ENCODE peak calls at places on chromosomes 13 and 19, in nine cellular contexts. One of them, this sample, is unnamed.

GRCh38 chr13:113216165-113217056 is 7.0 kb downstream of the CUL4A start:
- DNase-seq in astrocyte of the cerebellum: no peak
- DNase-seq in neural progenitor cell: peak
- DNase-seq in foreskin keratinocyte: peak
- DNase-seq in neural crest cell: no peak
- DNase-seq in foreskin fibroblast: peak
- DNase-seq in heart right ventricle: no peak
- DNase-seq in fibroblast of mammary gland: peak
- DNase-seq in A549: no peak
- DNase-seq in this sample: no peak

GRCh38 chr19:47020992-47021496 is 1.4 kb downstream of the NPAS1 start:
- DNase-seq in neural crest cell: no peak
- DNase-seq in fibroblast of mammary gland: no peak
- DNase-seq in foreskin fibroblast: peak
- DNase-seq in heart right ventricle: peak
- DNase-seq in foreskin keratinocyte: no peak
- DNase-seq in neural progenitor cell: peak
- DNase-seq in astrocyte of the cerebellum: no peak
- DNase-seq in A549: no peak
- DNase-seq in this sample: no peak

GRCh38 chr19:3459322-3459881 is 20.9 kb downstream of the SMIM24 start:
- DNase-seq in A549: peak
- DNase-seq in astrocyte of the cerebellum: peak
- DNase-seq in fibroblast of mammary gland: peak
- DNase-seq in foreskin keratinocyte: no peak
- DNase-seq in foreskin fibroblast: peak
- DNase-seq in neural crest cell: no peak
- DNase-seq in neural progenitor cell: no peak
- DNase-seq in heart right ventricle: peak
- DNase-seq in this sample: no peak

GRCh38 chr13:50236898-50237318 is 221.7 kb downstream of the KCNRG start:
- DNase-seq in neural progenitor cell: no peak
- DNase-seq in foreskin fibroblast: no peak
- DNase-seq in heart right ventricle: no peak
- DNase-seq in foreskin keratinocyte: no peak
- DNase-seq in fibroblast of mammary gland: peak
- DNase-seq in A549: no peak
- DNase-seq in neural crest cell: no peak
- DNase-seq in astrocyte of the cerebellum: peak
- DNase-seq in this sample: no peak

GRCh38 chr19:58034476-58034790 is 608 bp downstream of the ZSCAN1 start:
- DNase-seq in neural progenitor cell: peak
- DNase-seq in A549: no peak
- DNase-seq in neural crest cell: no peak
- DNase-seq in foreskin keratinocyte: no peak
- DNase-seq in astrocyte of the cerebellum: no peak
- DNase-seq in foreskin fibroblast: no peak
- DNase-seq in heart right ventricle: no peak
- DNase-seq in fibroblast of mammary gland: no peak
- DNase-seq in this sample: no peak

GRCh38 chr19:48183356-48183755 is 12.9 kb downstream of the ZSWIM9 start:
- DNase-seq in A549: no peak
- DNase-seq in fibroblast of mammary gland: no peak
- DNase-seq in heart right ventricle: no peak
- DNase-seq in foreskin keratinocyte: no peak
- DNase-seq in neural crest cell: no peak
- DNase-seq in foreskin fibroblast: no peak
- DNase-seq in astrocyte of the cerebellum: no peak
- DNase-seq in neural progenitor cell: no peak
- DNase-seq in this sample: no peak

GRCh38 chr19:3131168-3131567 is 4.7 kb upstream of the GNA15 start:
- DNase-seq in A549: no peak
- DNase-seq in astrocyte of the cerebellum: no peak
- DNase-seq in foreskin fibroblast: no peak
- DNase-seq in neural progenitor cell: no peak
- DNase-seq in neural crest cell: no peak
- DNase-seq in foreskin keratinocyte: no peak
- DNase-seq in fibroblast of mammary gland: no peak
- DNase-seq in heart right ventricle: no peak
- DNase-seq in this sample: no peak

GRCh38 chr19:55467236-55468053 is 2.9 kb upstream of the C19orf85 start:
- DNase-seq in neural crest cell: peak
- DNase-seq in foreskin fibroblast: peak
- DNase-seq in heart right ventricle: peak
- DNase-seq in astrocyte of the cerebellum: no peak
- DNase-seq in fibroblast of mammary gland: peak
- DNase-seq in neural progenitor cell: peak
- DNase-seq in foreskin keratinocyte: no peak
- DNase-seq in A549: peak
- DNase-seq in this sample: peak

GRCh38 chr13:76812971-76813691 is 73.1 kb downstream of the KCTD12 start:
- DNase-seq in neural crest cell: no peak
- DNase-seq in A549: no peak
- DNase-seq in foreskin fibroblast: peak
- DNase-seq in heart right ventricle: peak
- DNase-seq in foreskin keratinocyte: no peak
- DNase-seq in astrocyte of the cerebellum: no peak
- DNase-seq in fibroblast of mammary gland: peak
- DNase-seq in neural progenitor cell: no peak
- DNase-seq in this sample: no peak

DNA sequence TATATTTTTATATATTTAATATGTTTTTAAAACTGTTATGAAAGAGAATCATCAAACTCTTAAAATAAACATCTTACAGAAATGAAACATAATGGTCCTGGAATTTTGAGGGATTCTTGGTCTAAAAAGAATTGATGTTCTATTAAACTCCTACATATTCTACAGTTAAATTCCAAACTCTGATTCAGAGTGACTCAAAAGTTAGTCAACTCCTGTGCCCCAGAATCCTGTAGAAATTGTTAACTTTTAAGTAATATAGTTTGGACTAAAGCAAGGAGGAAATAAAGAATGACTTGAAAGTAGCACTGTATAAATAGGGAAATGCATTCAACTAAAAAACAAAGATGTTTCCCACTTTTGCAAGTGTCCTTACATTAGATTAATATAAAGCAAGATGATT is 47.7 kb downstream of the FNDC3A start:
- DNase-seq in heart right ventricle: no peak
- DNase-seq in A549: no peak
- DNase-seq in astrocyte of the cerebellum: peak
- DNase-seq in foreskin fibroblast: peak
- DNase-seq in neural crest cell: no peak
- DNase-seq in foreskin keratinocyte: peak
- DNase-seq in fibroblast of mammary gland: peak
- DNase-seq in neural progenitor cell: no peak
- DNase-seq in this sample: no peak
- TF ChIP-seq CTCF in heart right ventricle: no peak
- TF ChIP-seq CTCF in A549: no peak
- TF ChIP-seq CTCF in astrocyte of the cerebellum: no peak
- TF ChIP-seq CTCF in foreskin fibroblast: no peak
- TF ChIP-seq CTCF in neural crest cell: no peak
- TF ChIP-seq CTCF in foreskin keratinocyte: no peak
- TF ChIP-seq CTCF in fibroblast of mammary gland: no peak
- TF ChIP-seq CTCF in neural progenitor cell: no peak
- TF ChIP-seq CTCF in this sample: no peak

GRCh38 chr13:54187461-54187860 is 1158.8 kb downstream of the OLFM4 start:
- DNase-seq in foreskin keratinocyte: no peak
- DNase-seq in foreskin fibroblast: no peak
- DNase-seq in A549: no peak
- DNase-seq in neural progenitor cell: no peak
- DNase-seq in astrocyte of the cerebellum: no peak
- DNase-seq in neural crest cell: no peak
- DNase-seq in heart right ventricle: no peak
- DNase-seq in fibroblast of mammary gland: no peak
- DNase-seq in this sample: no peak

GRCh38 chr13:54184576-54184975 is 1156.0 kb downstream of the OLFM4 start:
- DNase-seq in astrocyte of the cerebellum: no peak
- DNase-seq in foreskin keratinocyte: no peak
- DNase-seq in heart right ventricle: no peak
- DNase-seq in A549: no peak
- DNase-seq in neural crest cell: no peak
- DNase-seq in fibroblast of mammary gland: no peak
- DNase-seq in foreskin fibroblast: no peak
- DNase-seq in neural progenitor cell: no peak
- DNase-seq in this sample: no peak

GRCh38 chr13:54183728-54184127 is 1155.1 kb downstream of the OLFM4 start:
- DNase-seq in neural progenitor cell: no peak
- DNase-seq in fibroblast of mammary gland: no peak
- DNase-seq in A549: no peak
- DNase-seq in foreskin keratinocyte: no peak
- DNase-seq in heart right ventricle: no peak
- DNase-seq in astrocyte of the cerebellum: no peak
- DNase-seq in foreskin fibroblast: no peak
- DNase-seq in neural crest cell: no peak
- DNase-seq in this sample: no peak

GRCh38 chr13:54185101-54185500 is 1156.5 kb downstream of the OLFM4 start:
- DNase-seq in foreskin keratinocyte: no peak
- DNase-seq in heart right ventricle: no peak
- DNase-seq in A549: no peak
- DNase-seq in foreskin fibroblast: no peak
- DNase-seq in neural crest cell: no peak
- DNase-seq in fibroblast of mammary gland: no peak
- DNase-seq in astrocyte of the cerebellum: no peak
- DNase-seq in neural progenitor cell: no peak
- DNase-seq in this sample: no peak

GRCh38 chr13:54185785-54186184 is 1157.2 kb downstream of the OLFM4 start:
- DNase-seq in neural progenitor cell: peak
- DNase-seq in fibroblast of mammary gland: no peak
- DNase-seq in neural crest cell: no peak
- DNase-seq in A549: no peak
- DNase-seq in foreskin fibroblast: no peak
- DNase-seq in heart right ventricle: no peak
- DNase-seq in foreskin keratinocyte: no peak
- DNase-seq in astrocyte of the cerebellum: no peak
- DNase-seq in this sample: no peak
- TF ChIP-seq CTCF in neural progenitor cell: peak
- TF ChIP-seq CTCF in fibroblast of mammary gland: no peak
- TF ChIP-seq CTCF in neural crest cell: peak
- TF ChIP-seq CTCF in A549: no peak
- TF ChIP-seq CTCF in foreskin fibroblast: no peak
- TF ChIP-seq CTCF in heart right ventricle: no peak
- TF ChIP-seq CTCF in foreskin keratinocyte: peak
- TF ChIP-seq CTCF in astrocyte of the cerebellum: no peak
- TF ChIP-seq CTCF in this sample: peak

GRCh38 chr13:59477011-59477410 is 686.7 kb downstream of the DIAPH3 start:
- DNase-seq in fibroblast of mammary gland: no peak
- DNase-seq in foreskin fibroblast: no peak
- DNase-seq in neural crest cell: no peak
- DNase-seq in neural progenitor cell: no peak
- DNase-seq in heart right ventricle: no peak
- DNase-seq in A549: peak
- DNase-seq in foreskin keratinocyte: no peak
- DNase-seq in astrocyte of the cerebellum: no peak
- DNase-seq in this sample: no peak
- TF ChIP-seq CTCF in fibroblast of mammary gland: peak
- TF ChIP-seq CTCF in foreskin fibroblast: peak
- TF ChIP-seq CTCF in neural crest cell: peak
- TF ChIP-seq CTCF in neural progenitor cell: peak
- TF ChIP-seq CTCF in heart right ventricle: peak
- TF ChIP-seq CTCF in A549: no peak
- TF ChIP-seq CTCF in foreskin keratinocyte: peak
- TF ChIP-seq CTCF in astrocyte of the cerebellum: peak
- TF ChIP-seq CTCF in this sample: peak

GRCh38 chr13:47832458-47832972 is 168.6 kb downstream of the SUCLA2 start:
- DNase-seq in neural crest cell: no peak
- DNase-seq in foreskin keratinocyte: no peak
- DNase-seq in neural progenitor cell: no peak
- DNase-seq in A549: no peak
- DNase-seq in fibroblast of mammary gland: no peak
- DNase-seq in astrocyte of the cerebellum: no peak
- DNase-seq in foreskin fibroblast: no peak
- DNase-seq in heart right ventricle: no peak
- DNase-seq in this sample: no peak
- TF ChIP-seq CTCF in neural crest cell: no peak
- TF ChIP-seq CTCF in foreskin keratinocyte: no peak
- TF ChIP-seq CTCF in neural progenitor cell: peak
- TF ChIP-seq CTCF in A549: no peak
- TF ChIP-seq CTCF in fibroblast of mammary gland: no peak
- TF ChIP-seq CTCF in astrocyte of the cerebellum: no peak
- TF ChIP-seq CTCF in foreskin fibroblast: no peak
- TF ChIP-seq CTCF in heart right ventricle: no peak
- TF ChIP-seq CTCF in this sample: no peak

This sample was measured in D721Med.